ENCODE peak calls at places on chromosome 18, in five cellular contexts. U is HepG2, Z is SK-N-SH, E is GM12878, M is K562. H is an unnamed sample.

GRCh38 chr18:74171910-74172606 is 23.7 kb downstream of the TIMM21 start:
- DNase-seq in U (no peak), Z (no peak), E (no peak), M (no peak), H (no peak)

GRCh38 chr18:61546598-61546997 is 213.4 kb downstream of the CDH20 start:
- DNase-seq in U (no peak), Z (no peak), E (no peak), M (no peak), H (no peak)

GRCh38 chr18:58148954-58149471 is 105.0 kb downstream of the NEDD4L start:
- DNase-seq in U (no peak), Z (no peak), E (peak), M (no peak), H (no peak)

GRCh38 chr18:26227051-26227672 is 917 bp downstream of the TAF4B start:
- DNase-seq in U (no peak), Z (no peak), E (no peak), M (no peak), H (no peak)

GRCh38 chr18:2547477-2548087 is 23.7 kb downstream of the METTL4 start:
- DNase-seq in U (peak), Z (peak), E (peak), M (peak), H (no peak)

GRCh38 chr18:73038336-73038735 is 170.5 kb upstream of the NETO1 start:
- DNase-seq in U (no peak), Z (no peak), E (peak), M (no peak), H (no peak)

GRCh38 chr18:76922107-76922506 is 99.8 kb downstream of the ZNF236 start:
- DNase-seq in U (peak), Z (peak), E (peak), M (peak), H (peak)

GRCh38 chr18:13823707-13824395 is at the start of gene MC5R:
- DNase-seq in U (peak), Z (peak), E (no peak), M (peak), H (peak)

GRCh38 chr18:9017900-9018217 is 84.6 kb upstream of the NDUFV2 start:
- DNase-seq in U (no peak), Z (no peak), E (no peak), M (no peak), H (no peak)

GRCh38 chr18:22465859-22466602 is 48.3 kb upstream of the CTAGE1 start:
- DNase-seq in U (peak), Z (no peak), E (no peak), M (peak), H (no peak)

GRCh38 chr18:23210526-23210925 is 75.2 kb downstream of the CABLES1 start:
- DNase-seq in U (no peak), Z (no peak), E (no peak), M (no peak), H (no peak)

GRCh38 chr18:28114472-28114871 is 62.5 kb downstream of the CDH2 start:
- DNase-seq in U (no peak), Z (no peak), E (no peak), M (no peak), H (no peak)

GRCh38 chr18:62280058-62280457 is 45.1 kb upstream of the TNFRSF11A start:
- DNase-seq in U (no peak), Z (no peak), E (no peak), M (no peak), H (no peak)

GRCh38 chr18:76923485-76924085 is 101.2 kb downstream of the ZNF236 start:
- DNase-seq in U (peak), Z (peak), E (no peak), M (peak), H (peak)

GRCh38 chr18:55552498-55553189 is 35.3 kb downstream of the TCF4 start:
- DNase-seq in U (no peak), Z (no peak), E (no peak), M (no peak), H (no peak)

GRCh38 chr18:71503222-71503621 is 1040.9 kb downstream of the CBLN2 start:
- DNase-seq in U (no peak), Z (no peak), E (no peak), M (no peak), H (no peak)

GRCh38 chr18:11962586-11962985 is 18.7 kb upstream of the IMPA2 start:
- DNase-seq in U (no peak), Z (no peak), E (no peak), M (peak), H (no peak)

GRCh38 chr18:51164327-51165290 is 32.9 kb downstream of the MEX3C start:
- DNase-seq in U (no peak), Z (no peak), E (no peak), M (no peak), H (no peak)

GRCh38 chr18:61980355-61980754 is 87.5 kb upstream of the RNF152 start:
- DNase-seq in U (no peak), Z (no peak), E (no peak), M (no peak), H (no peak)

GRCh38 chr18:2881490-2882195 is 34.8 kb downstream of the EMILIN2 start:
- DNase-seq in U (no peak), Z (no peak), E (no peak), M (no peak), H (no peak)

GRCh38 chr18:7760967-7761946 is 194.1 kb downstream of the PTPRM start:
- DNase-seq in U (peak), Z (no peak), E (no peak), M (no peak), H (no peak)

GRCh38 chr18:72419914-72420313 is 124.2 kb downstream of the CBLN2 start:
- DNase-seq in U (no peak), Z (no peak), E (no peak), M (no peak), H (no peak)

GRCh38 chr18:79570266-79571201 is 109.1 kb upstream of the CTDP1 start:
- DNase-seq in U (no peak), Z (no peak), E (no peak), M (no peak), H (peak)

GRCh38 chr18:43234889-43235288 is 42.4 kb downstream of the SYT4 start:
- DNase-seq in U (no peak), Z (no peak), E (no peak), M (no peak), H (no peak)

GRCh38 chr18:11260963-11261441 is 111.6 kb upstream of the PIEZO2 start:
- DNase-seq in U (no peak), Z (no peak), E (no peak), M (no peak), H (no peak)

GRCh38 chr18:74303936-74304335 is 11.7 kb upstream of the C18orf63 start:
- DNase-seq in U (no peak), Z (no peak), E (no peak), M (no peak), H (no peak)

GRCh38 chr18:72866572-72866900 is 1.3 kb downstream of the NETO1 start:
- DNase-seq in U (no peak), Z (no peak), E (no peak), M (no peak), H (no peak)

GRCh38 chr18:75203456-75204261 is 5.3 kb downstream of the PTGR3 start:
- DNase-seq in U (no peak), Z (peak), E (no peak), M (no peak), H (no peak)

GRCh38 chr18:27447530-27447929 is 262.4 kb upstream of the CHST9 start:
- DNase-seq in U (no peak), Z (no peak), E (no peak), M (no peak), H (no peak)

GRCh38 chr18:71678144-71678543 is 866.0 kb downstream of the CBLN2 start:
- DNase-seq in U (no peak), Z (no peak), E (no peak), M (no peak), H (no peak)

GRCh38 chr18:55376387-55376786 is 211.6 kb downstream of the TCF4 start:
- DNase-seq in U (no peak), Z (no peak), E (peak), M (no peak), H (no peak)

GRCh38 chr18:57432765-57433400 is 2.3 kb upstream of the ONECUT2 start:
- DNase-seq in U (no peak), Z (no peak), E (no peak), M (no peak), H (no peak)

GRCh38 chr18:11005528-11005927 is 143.8 kb downstream of the PIEZO2 start:
- DNase-seq in U (peak), Z (no peak), E (peak), M (no peak), H (no peak)

GRCh38 chr18:78492064-78492812 is 487.4 kb upstream of the SALL3 start:
- DNase-seq in U (no peak), Z (no peak), E (no peak), M (no peak), H (no peak)

GRCh38 chr18:21330122-21330701 is 88.2 kb downstream of the GREB1L start:
- DNase-seq in U (peak), Z (no peak), E (no peak), M (no peak), H (no peak)

GRCh38 chr18:29185801-29186200 is 1008.9 kb upstream of the CDH2 start:
- DNase-seq in U (no peak), Z (no peak), E (no peak), M (no peak), H (no peak)

GRCh38 chr18:74243127-74243526 is 48.6 kb downstream of the CYB5A start:
- DNase-seq in U (no peak), Z (no peak), E (no peak), M (no peak), H (no peak)

GRCh38 chr18:22563098-22563707 is 145.5 kb upstream of the CTAGE1 start:
- DNase-seq in U (peak), Z (peak), E (peak), M (peak), H (no peak)

GRCh38 chr18:13279181-13280065 is 60.9 kb downstream of the LDLRAD4 start:
- DNase-seq in U (no peak), Z (no peak), E (peak), M (no peak), H (no peak)

GRCh38 chr18:9708057-9708881 is at the start of gene RAB31:
- DNase-seq in U (no peak), Z (peak), E (no peak), M (peak), H (peak)

DNA sequence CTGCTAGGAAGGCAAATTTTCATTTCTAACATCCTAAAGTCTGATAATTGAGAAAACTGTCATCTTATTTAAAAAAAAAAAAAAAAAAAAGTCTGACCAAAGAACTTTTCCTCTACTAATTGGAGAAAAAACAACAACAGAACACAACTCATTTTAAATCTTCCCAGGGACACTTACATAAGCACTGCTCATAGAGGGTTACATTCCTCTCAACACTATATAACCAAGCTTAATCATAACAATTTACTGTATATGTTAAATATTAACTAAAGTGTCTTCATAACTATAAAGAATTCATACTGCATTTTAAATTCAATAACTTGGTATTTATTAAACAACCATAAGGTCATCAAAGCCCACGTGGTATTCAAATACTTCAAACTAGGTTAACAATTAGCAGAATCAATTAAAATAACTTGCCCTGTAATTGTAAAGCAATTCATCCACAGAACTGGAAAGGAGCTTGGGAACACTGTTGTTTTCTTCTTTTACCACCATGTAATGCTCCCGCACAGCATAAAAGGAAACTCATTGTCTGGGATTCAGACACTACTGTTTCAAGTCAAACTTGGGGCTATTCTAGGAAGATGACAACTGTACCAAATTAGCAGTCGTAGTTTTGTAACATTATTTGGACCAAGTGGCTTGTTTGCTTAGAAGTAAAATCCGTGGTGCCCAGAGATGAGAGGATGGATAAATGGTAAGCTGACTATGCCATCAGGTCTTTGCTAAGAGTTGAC is 10.5 kb downstream of the GAREM1 start:
- DNase-seq in U (no peak), Z (no peak), E (no peak), M (no peak), H (no peak)
- TF ChIP-seq USF2 in U (no peak), Z (no peak), E (no peak), M (no peak), H (no peak)

GRCh38 chr18:46868171-46868921 is 49.0 kb downstream of the PIAS2 start:
- DNase-seq in U (no peak), Z (no peak), E (no peak), M (no peak), H (no peak)

GRCh38 chr18:46867471-46868170 is 49.7 kb downstream of the PIAS2 start:
- DNase-seq in U (no peak), Z (no peak), E (no peak), M (no peak), H (no peak)

GRCh38 chr18:46866524-46866923 is 50.8 kb downstream of the PIAS2 start:
- DNase-seq in U (no peak), Z (no peak), E (no peak), M (peak), H (no peak)
- TF ChIP-seq EP300 in U (no peak), Z (no peak), E (no peak), M (peak), H (no peak)

GRCh38 chr18:596288-596881 is 403 bp upstream of the CLUL1 start:
- DNase-seq in U (peak), Z (peak), E (no peak), M (peak), H (peak)
- TF ChIP-seq YY1 in U (no peak), Z (no peak), E (no peak), M (no peak), H (no peak)

DNA sequence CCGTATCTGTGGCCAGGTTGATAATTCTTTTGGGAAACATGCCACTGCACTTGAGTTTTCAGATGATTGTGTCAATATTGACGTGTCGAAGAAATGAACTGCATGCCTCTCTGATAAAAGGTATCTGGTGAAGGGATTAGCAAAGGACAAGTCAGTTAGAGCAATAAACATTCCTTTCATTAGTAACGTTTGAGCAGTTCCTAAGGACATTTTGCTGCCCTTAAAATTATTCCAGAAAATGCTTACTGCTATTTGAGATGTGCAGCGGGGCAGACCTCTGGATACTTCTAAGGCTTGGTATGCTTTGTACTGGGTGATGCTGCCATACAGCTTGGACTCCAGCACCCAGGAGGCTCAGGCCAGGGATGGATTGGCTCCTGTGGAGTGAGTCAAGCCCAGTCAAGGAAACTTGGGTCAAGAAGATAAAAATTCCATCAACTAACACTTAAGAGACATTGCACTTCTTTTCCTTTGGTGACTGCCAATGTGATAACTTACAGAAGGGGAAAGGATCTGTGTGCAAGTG is 166.7 kb downstream of the FHOD3 start:
- DNase-seq in U (peak), Z (no peak), E (no peak), M (no peak), H (no peak)
- TF ChIP-seq USF2 in U (no peak), Z (no peak), E (no peak), M (no peak), H (no peak)

GRCh38 chr18:68288408-68288807 is 426.5 kb downstream of the TMX3 start:
- DNase-seq in U (no peak), Z (no peak), E (no peak), M (no peak), H (no peak)

GRCh38 chr18:68282232-68282631 is 432.7 kb downstream of the TMX3 start:
- DNase-seq in U (no peak), Z (no peak), E (no peak), M (no peak), H (no peak)

DNA sequence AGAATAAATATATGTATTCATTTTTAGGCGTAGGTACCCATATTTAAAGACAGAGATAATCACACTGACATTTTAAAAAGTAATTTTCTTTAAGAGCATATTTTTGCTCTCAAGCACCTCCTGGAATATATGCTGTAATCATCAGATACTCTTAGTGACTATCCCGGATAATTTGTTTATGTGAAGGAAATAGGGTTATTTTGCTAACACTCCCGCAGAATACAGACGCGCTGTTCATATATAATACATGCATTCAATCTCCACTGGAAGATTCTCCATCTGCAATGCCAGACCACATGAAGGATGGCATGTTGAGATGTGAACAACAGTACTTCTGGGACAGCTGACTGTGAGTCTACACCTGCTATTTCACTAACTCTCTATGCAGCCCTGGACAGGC is 430.7 kb downstream of the TMX3 start:
- DNase-seq in U (no peak), Z (no peak), E (no peak), M (no peak), H (no peak)
- TF ChIP-seq EP300 in U (no peak), Z (no peak), E (no peak), M (no peak), H (no peak)

GRCh38 chr18:49548266-49548665 is 13.6 kb upstream of the LIPG start:
- DNase-seq in U (peak), Z (no peak), E (no peak), M (no peak), H (no peak)

GRCh38 chr18:49550621-49551020 is 11.2 kb upstream of the LIPG start:
- DNase-seq in U (no peak), Z (no peak), E (no peak), M (no peak), H (no peak)

GRCh38 chr18:49546719-49547273 is 15.1 kb upstream of the LIPG start:
- DNase-seq in U (no peak), Z (no peak), E (no peak), M (no peak), H (no peak)

GRCh38 chr18:49544362-49544761 is 17.5 kb upstream of the LIPG start:
- DNase-seq in U (no peak), Z (no peak), E (no peak), M (no peak), H (no peak)

GRCh38 chr18:49547701-49548100 is 14.2 kb upstream of the LIPG start:
- DNase-seq in U (no peak), Z (no peak), E (no peak), M (no peak), H (no peak)
- TF ChIP-seq YY1 in U (no peak), Z (no peak), E (no peak), M (no peak), H (no peak)

GRCh38 chr18:5196253-5197031 is 615 bp downstream of the AKAIN1 start:
- DNase-seq in U (no peak), Z (peak), E (no peak), M (no peak), H (peak)
- TF ChIP-seq USF2 in U (no peak), Z (no peak), E (no peak), M (no peak), H (no peak)

DNA sequence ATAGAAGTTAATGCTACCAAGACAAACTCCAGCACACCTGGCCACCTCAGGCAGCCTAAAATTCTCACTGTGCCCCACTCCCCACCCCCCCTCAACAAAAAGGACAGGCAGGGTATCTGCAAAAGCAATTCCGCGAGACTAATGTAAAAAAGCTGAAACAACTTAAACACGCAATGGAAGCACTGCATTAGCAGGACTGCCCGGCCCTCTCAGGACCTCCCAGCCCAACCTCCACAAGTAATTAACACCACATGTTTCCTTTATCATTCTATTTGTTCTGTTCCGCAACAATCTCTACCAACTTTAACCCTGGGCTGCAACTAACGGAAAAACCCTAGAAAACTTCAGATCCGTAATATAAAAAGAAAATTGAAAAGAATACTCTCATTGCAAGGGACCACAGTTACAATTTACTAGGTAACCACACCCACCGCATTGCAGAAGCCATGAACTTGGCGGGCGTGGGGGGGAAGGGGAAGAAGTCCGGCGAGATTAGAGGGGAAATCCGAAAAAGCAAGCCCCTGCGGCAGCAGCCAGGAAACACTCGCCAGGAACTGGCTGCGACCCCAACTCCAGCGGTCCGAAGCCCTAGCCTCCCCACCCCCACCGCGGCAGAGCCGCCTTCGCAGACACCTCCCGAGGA is 1.3 kb downstream of the EPB41L3 start:
- DNase-seq in U (no peak), Z (peak), E (no peak), M (no peak), H (no peak)
- TF ChIP-seq EP300 in U (no peak), Z (no peak), E (no peak), M (no peak), H (no peak)

DNA sequence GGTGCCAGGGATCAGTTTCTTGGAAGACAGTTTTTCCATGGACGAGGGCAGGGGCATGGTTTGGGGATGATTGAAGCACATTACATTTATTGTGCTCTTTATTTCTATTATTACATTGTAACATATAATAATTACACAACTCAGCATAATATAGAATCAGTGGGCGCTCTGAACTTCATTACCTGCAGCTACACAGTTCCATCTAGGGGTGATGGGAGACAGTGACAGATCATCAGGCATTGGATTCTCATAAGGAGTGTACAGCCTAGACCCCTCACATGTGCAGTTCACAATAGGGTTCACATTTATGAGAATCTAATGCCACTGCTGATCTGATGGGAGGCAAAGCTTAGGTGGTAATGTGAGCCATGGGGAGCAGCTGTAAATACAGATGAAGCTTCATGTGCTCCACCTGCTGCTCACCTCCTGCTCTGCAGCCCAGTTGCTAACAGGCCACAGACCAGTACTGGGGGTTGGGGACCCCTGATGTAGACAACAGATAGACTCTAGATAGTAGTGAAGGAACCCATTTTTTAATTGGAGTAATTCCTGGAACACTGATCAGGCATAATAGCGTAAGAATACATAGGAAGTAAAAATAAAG is 41.5 kb upstream of the MC4R start:
- DNase-seq in U (peak), Z (no peak), E (no peak), M (no peak), H (peak)
- TF ChIP-seq YY1 in U (no peak), Z (no peak), E (no peak), M (no peak), H (no peak)